ENCODE peak calls at places on chromosomes 13 and 19, in eight cellular contexts. M is BJ, A is Peyer's patch, I is AG04450, P is stomach, C is colonic mucosa, T is tibial nerve, B is DND-41. D is an unnamed sample.

GRCh38 chr13:29935309-29935981 is 85.0 kb upstream of the UBL3 start:
- DNase-seq in M (no peak), A (peak), I (no peak), P (peak), C (no peak), T (no peak), B (peak), D (no peak)

GRCh38 chr13:84366484-84366883 is 484.2 kb upstream of the SLITRK1 start:
- DNase-seq in M (peak), A (no peak), I (no peak), P (no peak), C (no peak), T (no peak), B (no peak), D (peak)

GRCh38 chr19:46466536-46467199 is 4.7 kb downstream of the PNMA8A start:
- DNase-seq in M (peak), A (no peak), I (peak), P (no peak), C (no peak), T (no peak), B (no peak), D (peak)

GRCh38 chr13:41615520-41615838 is 158.1 kb downstream of the RGCC start:
- DNase-seq in M (no peak), A (no peak), I (no peak), P (no peak), C (no peak), T (no peak), B (no peak), D (no peak)

GRCh38 chr19:8517551-8518442 is 3.8 kb upstream of the ZNF414 start:
- DNase-seq in M (no peak), A (peak), I (no peak), P (no peak), C (no peak), T (no peak), B (peak), D (no peak)

GRCh38 chr13:113423225-113424170 is 29.8 kb downstream of the ADPRHL1 start:
- DNase-seq in M (no peak), A (no peak), I (no peak), P (no peak), C (no peak), T (no peak), B (no peak), D (no peak)

GRCh38 chr13:49064459-49064858 is 88.7 kb downstream of the FNDC3A start:
- DNase-seq in M (no peak), A (no peak), I (no peak), P (no peak), C (no peak), T (no peak), B (no peak), D (no peak)

GRCh38 chr13:36421447-36421846 is 10.8 kb upstream of the CCNA1 start:
- DNase-seq in M (no peak), A (no peak), I (no peak), P (no peak), C (no peak), T (no peak), B (peak), D (peak)

GRCh38 chr19:10885241-10886169 is 14.2 kb downstream of the CARM1 start:
- DNase-seq in M (no peak), A (no peak), I (no peak), P (no peak), C (no peak), T (no peak), B (no peak), D (no peak)

GRCh38 chr13:98525452-98525851 is 51.5 kb downstream of the STK24 start:
- DNase-seq in M (no peak), A (no peak), I (no peak), P (no peak), C (no peak), T (no peak), B (no peak), D (no peak)

GRCh38 chr13:108226184-108226583 is 8.0 kb downstream of the ABHD13 start:
- DNase-seq in M (no peak), A (no peak), I (no peak), P (no peak), C (no peak), T (no peak), B (no peak), D (no peak)

GRCh38 chr13:30847697-30848307 is 58.3 kb upstream of the MEDAG start:
- DNase-seq in M (peak), A (no peak), I (peak), P (no peak), C (no peak), T (no peak), B (no peak), D (peak)

GRCh38 chr13:112953591-112954487 is 15.2 kb upstream of the MCF2L start:
- DNase-seq in M (no peak), A (no peak), I (no peak), P (peak), C (no peak), T (no peak), B (no peak), D (no peak)

GRCh38 chr13:70932511-70932910 is 824.3 kb upstream of the KLHL1 start:
- DNase-seq in M (no peak), A (no peak), I (no peak), P (no peak), C (no peak), T (no peak), B (no peak), D (no peak)

GRCh38 chr13:25136872-25137623 is 35.0 kb downstream of the AMER2 start:
- DNase-seq in M (no peak), A (no peak), I (no peak), P (no peak), C (peak), T (no peak), B (no peak), D (no peak)

GRCh38 chr13:31195616-31196015 is 4.2 kb upstream of the B3GLCT start:
- DNase-seq in M (no peak), A (no peak), I (no peak), P (no peak), C (no peak), T (no peak), B (no peak), D (no peak)

GRCh38 chr13:89163081-89163480 is 1491.9 kb downstream of the SLITRK5 start:
- DNase-seq in M (no peak), A (no peak), I (no peak), P (no peak), C (no peak), T (no peak), B (no peak), D (no peak)

GRCh38 chr19:55486971-55487883 is 1.0 kb upstream of the SSC5D start:
- DNase-seq in M (peak), A (no peak), I (peak), P (no peak), C (peak), T (peak), B (no peak), D (peak)

GRCh38 chr13:41401371-41401770 is 56.0 kb upstream of the RGCC start:
- DNase-seq in M (no peak), A (no peak), I (no peak), P (no peak), C (no peak), T (no peak), B (no peak), D (no peak)

GRCh38 chr19:33797821-33798633 is 1.4 kb downstream of the KCTD15 start:
- DNase-seq in M (no peak), A (no peak), I (no peak), P (peak), C (peak), T (no peak), B (no peak), D (peak)

GRCh38 chr19:28185646-28186045 is 1027.3 kb downstream of the UQCRFS1 start:
- DNase-seq in M (no peak), A (no peak), I (no peak), P (no peak), C (no peak), T (no peak), B (no peak), D (no peak)

GRCh38 chr13:99864627-99864990 is 107.0 kb downstream of the ZIC5 start:
- DNase-seq in M (no peak), A (no peak), I (no peak), P (no peak), C (no peak), T (no peak), B (no peak), D (no peak)

GRCh38 chr13:50441141-50441540 is 402.4 kb downstream of the DLEU7 start:
- DNase-seq in M (no peak), A (no peak), I (no peak), P (no peak), C (no peak), T (no peak), B (no peak), D (no peak)

GRCh38 chr19:37941820-37942515 is 35.0 kb downstream of the SIPA1L3 start:
- DNase-seq in M (no peak), A (no peak), I (no peak), P (no peak), C (no peak), T (no peak), B (no peak), D (no peak)

GRCh38 chr13:45989607-45990006 is 62.9 kb downstream of the ZC3H13 start:
- DNase-seq in M (peak), A (no peak), I (peak), P (no peak), C (no peak), T (no peak), B (no peak), D (peak)

GRCh38 chr19:47699360-47699917 is 13.8 kb upstream of the EHD2 start:
- DNase-seq in M (no peak), A (peak), I (no peak), P (peak), C (peak), T (no peak), B (peak), D (no peak)

DNA sequence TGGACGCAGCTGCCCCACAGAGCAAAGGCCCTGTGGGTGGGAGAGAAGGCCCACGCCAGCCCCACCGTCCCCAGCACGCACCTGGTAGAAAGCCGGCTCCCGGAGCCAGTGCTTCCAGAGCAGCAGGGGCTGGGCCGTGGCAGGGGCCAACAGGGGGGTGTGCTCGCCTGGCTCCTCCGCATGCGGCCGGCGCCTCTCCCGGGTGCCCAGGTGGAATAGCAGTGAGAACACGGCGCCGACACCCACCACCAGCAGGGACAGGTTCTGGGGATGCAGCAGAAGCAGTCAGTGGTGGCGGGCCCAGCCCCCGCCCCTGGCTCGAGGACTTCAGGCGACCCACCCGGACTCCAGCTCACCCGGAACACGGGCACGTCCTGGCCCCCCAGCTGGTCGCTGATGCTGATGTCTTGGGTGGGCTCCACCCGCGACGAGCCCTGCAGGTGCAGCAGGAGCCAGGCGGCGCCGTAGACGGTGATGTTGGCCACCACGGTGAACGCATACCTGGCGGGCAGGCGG is 8.9 kb downstream of the TEKTIP1 start:
- DNase-seq in M (no peak), A (no peak), I (no peak), P (no peak), C (no peak), T (no peak), B (no peak), D (no peak)
- TF ChIP-seq CTCF in M (no peak), A (no peak), I (no peak), P (no peak), C (no peak), T (no peak), B (no peak), D (no peak)

GRCh38 chr19:39307233-39307821 is 11.1 kb downstream of the IFNL1 start:
- DNase-seq in M (no peak), A (no peak), I (no peak), P (peak), C (peak), T (no peak), B (no peak), D (no peak)

GRCh38 chr19:39314016-39314728 is 6.5 kb downstream of the LRFN1 start:
- DNase-seq in M (no peak), A (no peak), I (no peak), P (no peak), C (no peak), T (no peak), B (no peak), D (no peak)

GRCh38 chr19:39307822-39308530 is 11.8 kb downstream of the IFNL1 start:
- DNase-seq in M (no peak), A (no peak), I (no peak), P (no peak), C (no peak), T (no peak), B (no peak), D (no peak)

GRCh38 chr19:39308531-39309304 is 11.9 kb downstream of the LRFN1 start:
- DNase-seq in M (no peak), A (no peak), I (no peak), P (no peak), C (peak), T (no peak), B (no peak), D (no peak)

GRCh38 chr19:39310558-39311311 is 9.9 kb downstream of the LRFN1 start:
- DNase-seq in M (no peak), A (no peak), I (no peak), P (no peak), C (no peak), T (no peak), B (no peak), D (no peak)
- H3K4me3 ChIP-seq in M (no peak), A (no peak), I (no peak), P (no peak), C (no peak), T (no peak), B (no peak), D (no peak)

DNA sequence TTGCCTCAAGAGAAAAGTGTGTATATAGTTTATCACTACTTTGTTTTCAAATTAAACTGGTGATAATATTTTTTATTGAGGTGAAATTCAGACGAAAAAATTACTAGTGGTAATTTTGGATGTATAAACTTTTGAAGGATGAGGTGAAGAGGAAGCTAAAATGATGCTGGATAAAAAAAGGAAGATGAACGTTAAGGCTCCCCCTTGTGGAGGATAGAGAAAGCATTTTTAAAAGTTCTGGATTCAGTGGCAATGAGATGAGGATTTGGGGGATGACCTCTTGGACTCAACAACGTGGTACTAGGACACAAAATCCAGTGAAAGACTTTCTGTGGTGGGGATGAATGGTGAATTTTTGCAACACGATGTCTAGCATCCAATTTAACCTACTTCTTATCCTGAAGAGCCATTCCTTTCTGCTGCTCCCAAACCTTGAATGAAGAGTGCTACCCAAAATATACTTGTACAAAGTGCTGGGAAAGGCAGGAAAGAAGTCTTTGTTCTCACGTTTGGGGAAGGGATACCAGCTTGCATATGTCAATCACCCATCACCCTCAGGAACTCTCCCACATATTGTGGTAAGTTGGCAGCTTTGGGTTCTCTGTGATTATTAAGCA is 7.3 kb upstream of the SIGLEC5 start:
- DNase-seq in M (no peak), A (no peak), I (no peak), P (no peak), C (no peak), T (no peak), B (no peak), D (no peak)
- TF ChIP-seq CTCF in M (peak), A (no peak), I (peak), P (peak), C (peak), T (no peak), B (peak), D (peak)

GRCh38 chr13:100879255-100879654 is 204.7 kb upstream of the TMTC4 start:
- DNase-seq in M (no peak), A (no peak), I (no peak), P (no peak), C (no peak), T (no peak), B (no peak), D (no peak)

GRCh38 chr13:100880166-100880565 is 205.6 kb upstream of the TMTC4 start:
- DNase-seq in M (no peak), A (no peak), I (no peak), P (no peak), C (no peak), T (no peak), B (no peak), D (no peak)

GRCh38 chr13:100875392-100876043 is 200.9 kb upstream of the TMTC4 start:
- DNase-seq in M (peak), A (no peak), I (peak), P (no peak), C (no peak), T (no peak), B (no peak), D (peak)

GRCh38 chr13:100872761-100873160 is 198.2 kb upstream of the TMTC4 start:
- DNase-seq in M (no peak), A (no peak), I (no peak), P (no peak), C (no peak), T (no peak), B (no peak), D (no peak)

DNA sequence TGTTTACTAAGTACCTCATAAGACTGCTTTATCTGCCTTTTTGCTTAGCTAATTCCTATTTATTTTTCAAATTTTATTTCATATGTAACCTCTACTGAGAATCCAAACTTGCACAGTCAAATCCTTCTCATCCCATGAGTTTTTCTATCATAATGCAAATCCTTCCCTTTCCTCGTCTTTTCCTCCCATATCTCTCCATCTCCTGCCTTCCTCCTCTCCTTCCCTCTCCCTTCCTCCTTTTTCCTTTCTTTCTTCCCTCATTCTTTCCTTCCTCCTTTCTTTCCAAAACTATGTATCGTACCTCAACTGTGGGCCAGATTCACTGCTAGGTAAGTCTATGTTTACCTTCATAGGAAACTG is 201.4 kb upstream of the TMTC4 start:
- DNase-seq in M (no peak), A (no peak), I (no peak), P (no peak), C (no peak), T (no peak), B (no peak), D (no peak)
- H3K4me3 ChIP-seq in M (no peak), A (no peak), I (no peak), P (no peak), C (no peak), T (no peak), B (no peak), D (no peak)

DNA sequence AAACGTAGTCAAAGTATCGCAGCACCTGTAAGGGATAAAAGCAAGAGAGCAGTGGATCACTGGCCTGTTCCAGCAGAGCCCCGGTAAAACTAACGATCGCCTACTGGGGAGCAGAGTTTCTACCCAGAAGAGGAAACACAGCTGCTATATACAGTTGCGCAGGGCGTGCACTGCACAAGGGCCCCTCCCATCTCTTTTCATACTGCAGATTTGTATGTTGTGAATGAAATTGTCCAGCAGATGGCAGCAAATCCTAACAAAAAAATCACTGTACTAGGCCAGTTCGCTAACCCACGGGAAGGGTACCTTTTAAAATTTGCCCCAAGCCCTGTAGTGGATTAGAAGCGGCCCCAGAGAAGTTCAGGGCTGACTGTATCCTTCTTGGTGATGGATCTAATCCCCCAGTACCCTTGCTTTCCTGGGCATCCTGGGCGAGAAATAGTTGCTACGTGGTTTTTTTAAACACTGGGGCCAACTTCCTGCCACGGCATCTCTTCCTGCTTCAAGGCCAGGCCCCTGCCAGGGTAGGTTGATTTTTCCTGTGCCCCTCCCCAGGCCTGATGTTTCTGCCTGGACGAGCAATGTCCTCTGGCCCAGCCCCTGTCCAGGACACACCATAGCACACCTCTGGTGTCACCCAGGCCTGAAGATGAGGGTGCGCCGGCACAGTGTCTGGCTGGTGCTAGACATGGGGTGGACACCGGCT is 127.0 kb downstream of the IER2 start:
- DNase-seq in M (peak), A (peak), I (peak), P (peak), C (peak), T (no peak), B (peak), D (peak)
- TF ChIP-seq CTCF in M (peak), A (peak), I (peak), P (peak), C (peak), T (peak), B (peak), D (peak)

GRCh38 chr13:44305845-44306244 is 67.8 kb upstream of the SERP2 start:
- DNase-seq in M (no peak), A (no peak), I (no peak), P (peak), C (no peak), T (no peak), B (peak), D (peak)

GRCh38 chr13:44303681-44304432 is 69.8 kb upstream of the SERP2 start:
- DNase-seq in M (no peak), A (no peak), I (no peak), P (peak), C (no peak), T (no peak), B (peak), D (no peak)

GRCh38 chr13:44306401-44307192 is 67.0 kb upstream of the SERP2 start:
- DNase-seq in M (peak), A (no peak), I (peak), P (peak), C (peak), T (peak), B (peak), D (peak)

GRCh38 chr13:44304433-44304725 is 69.2 kb upstream of the SERP2 start:
- DNase-seq in M (no peak), A (no peak), I (no peak), P (no peak), C (no peak), T (no peak), B (peak), D (no peak)

GRCh38 chr13:44305216-44305615 is 68.4 kb upstream of the SERP2 start:
- DNase-seq in M (no peak), A (no peak), I (no peak), P (no peak), C (no peak), T (no peak), B (no peak), D (no peak)
- H3K4me3 ChIP-seq in M (no peak), A (no peak), I (no peak), P (no peak), C (no peak), T (no peak), B (no peak), D (no peak)

D was measured in astrocyte of the spinal cord.